ENCODE peak calls at places on chromosomes 6 and 20, in ten cellular contexts. X, W, H, L, E, O, U, Y, D and J are unnamed samples.

GRCh38 chr20:35616465-35617396 is 1.1 kb downstream of the SPAG4 start:
- DNase-seq in X (peak; percentile 97), W (peak; percentile 100), U (peak; percentile 94), D (peak; percentile 91), L (peak; percentile 75), O (peak; percentile 85), H (peak; percentile 91), Y (peak; percentile 97), E (peak; percentile 93), J (no peak)

GRCh38 chr20:59495894-59496510 is 108.3 kb upstream of the PHACTR3 start:
- DNase-seq in H (peak; percentile 69), X (peak; percentile 13), O (peak; percentile 36), E (peak; percentile 97), L (peak; percentile 26), W (peak; percentile 69), D (peak; percentile 74), Y (peak; percentile 70), U (peak; percentile 71), J (peak; percentile 52)

GRCh38 chr6:168545428-168545827 is 104.4 kb downstream of the SMOC2 start:
- DNase-seq in U (no peak), X (no peak), Y (no peak), W (no peak), O (no peak), D (no peak), H (no peak), E (no peak), L (no peak), J (no peak)

GRCh38 chr6:79601020-79601609 is 30.0 kb upstream of the SH3BGRL2 start:
- DNase-seq in H (no peak), Y (no peak), X (peak; percentile 85), U (no peak), E (peak; percentile 15), L (no peak), O (no peak), W (peak; percentile 43), D (peak; percentile 83), J (no peak)

GRCh38 chr20:43722153-43722505 is 4.7 kb downstream of the GTSF1L start:
- DNase-seq in X (no peak), Y (no peak), W (no peak), H (no peak), D (no peak), L (no peak), O (no peak), E (no peak), U (no peak), J (no peak)

GRCh38 chr6:169340395-169340794 is 86.7 kb upstream of the THBS2 start:
- DNase-seq in W (peak; percentile 78), L (no peak), O (no peak), U (no peak), Y (no peak), X (no peak), E (no peak), D (peak; percentile 69), H (no peak), J (no peak)

GRCh38 chr6:76230711-76231110 is 158.2 kb upstream of the IMPG1 start:
- DNase-seq in L (no peak), X (no peak), U (no peak), W (no peak), E (peak; percentile 92), O (no peak), D (no peak), Y (no peak), H (no peak), J (no peak)

GRCh38 chr6:139436521-139437348 is 62.3 kb upstream of the CITED2 start:
- DNase-seq in E (peak; percentile 28), W (no peak), Y (no peak), H (no peak), L (no peak), U (no peak), D (peak; percentile 80), O (peak; percentile 77), X (peak; percentile 83), J (no peak)

GRCh38 chr6:63263456-63263855 is 52.2 kb downstream of the FKBP1C start:
- DNase-seq in W (no peak), D (no peak), O (no peak), E (no peak), H (no peak), X (no peak), L (no peak), Y (no peak), U (no peak), J (no peak)

GRCh38 chr6:149696904-149697303 is 21.0 kb downstream of the LATS1 start:
- DNase-seq in W (no peak), H (no peak), E (no peak), U (no peak), X (peak; percentile 58), Y (no peak), L (no peak), D (peak; percentile 36), O (no peak), J (no peak)

GRCh38 chr6:38604700-38605099 is 35.0 kb downstream of the BTBD9 start:
- DNase-seq in O (no peak), E (peak; percentile 9), W (no peak), H (no peak), X (peak; percentile 35), D (peak; percentile 18), U (no peak), Y (no peak), L (no peak), J (no peak)

GRCh38 chr6:53424300-53424699 is 75.5 kb upstream of the ELOVL5 start:
- DNase-seq in X (no peak), H (no peak), E (no peak), U (no peak), L (no peak), D (no peak), O (no peak), W (peak; percentile 34), Y (no peak), J (no peak)

GRCh38 chr6:155939253-155939652 is 483.6 kb upstream of the NOX3 start:
- DNase-seq in L (no peak), X (no peak), H (no peak), U (no peak), Y (no peak), W (peak; percentile 71), D (no peak), O (no peak), E (no peak), J (no peak)

GRCh38 chr6:155936551-155936950 is 480.9 kb upstream of the NOX3 start:
- DNase-seq in Y (no peak), U (peak; percentile 80), X (no peak), O (no peak), W (no peak), L (peak; percentile 15), E (no peak), D (no peak), H (no peak), J (no peak)

DNA sequence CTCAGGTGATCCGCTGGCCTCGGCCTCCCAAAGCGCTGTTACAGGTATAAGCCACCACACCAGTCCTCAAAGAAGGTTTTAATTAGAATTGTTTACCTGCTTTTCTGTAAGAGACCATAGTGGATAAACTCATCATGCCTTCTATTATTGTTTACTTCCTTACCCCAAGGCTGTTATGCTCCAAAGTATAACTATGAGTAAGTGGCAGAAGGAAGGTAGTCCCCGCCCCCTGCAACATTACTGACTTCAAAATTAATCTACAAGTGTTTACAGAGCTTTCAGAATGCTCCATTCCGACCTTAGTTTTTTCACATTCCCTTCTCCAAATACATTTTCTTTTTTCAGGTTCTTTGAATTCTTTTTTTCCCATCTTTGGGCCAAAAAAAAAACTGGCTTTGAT is 480.5 kb upstream of the NOX3 start:
- DNase-seq in E (no peak), H (no peak), W (no peak), Y (no peak), L (no peak), D (no peak), X (no peak), U (no peak), O (no peak), J (no peak)
- H3K27ac ChIP-seq in E (no peak overlapping the region), H (no peak overlapping the region), W (no peak overlapping the region), Y (no peak overlapping the region), L (peak overlapping the region; percentile 57), D (no peak overlapping the region), X (no peak overlapping the region), U (peak overlapping the region; percentile 44), O (no peak overlapping the region), J (no peak overlapping the region)

DNA sequence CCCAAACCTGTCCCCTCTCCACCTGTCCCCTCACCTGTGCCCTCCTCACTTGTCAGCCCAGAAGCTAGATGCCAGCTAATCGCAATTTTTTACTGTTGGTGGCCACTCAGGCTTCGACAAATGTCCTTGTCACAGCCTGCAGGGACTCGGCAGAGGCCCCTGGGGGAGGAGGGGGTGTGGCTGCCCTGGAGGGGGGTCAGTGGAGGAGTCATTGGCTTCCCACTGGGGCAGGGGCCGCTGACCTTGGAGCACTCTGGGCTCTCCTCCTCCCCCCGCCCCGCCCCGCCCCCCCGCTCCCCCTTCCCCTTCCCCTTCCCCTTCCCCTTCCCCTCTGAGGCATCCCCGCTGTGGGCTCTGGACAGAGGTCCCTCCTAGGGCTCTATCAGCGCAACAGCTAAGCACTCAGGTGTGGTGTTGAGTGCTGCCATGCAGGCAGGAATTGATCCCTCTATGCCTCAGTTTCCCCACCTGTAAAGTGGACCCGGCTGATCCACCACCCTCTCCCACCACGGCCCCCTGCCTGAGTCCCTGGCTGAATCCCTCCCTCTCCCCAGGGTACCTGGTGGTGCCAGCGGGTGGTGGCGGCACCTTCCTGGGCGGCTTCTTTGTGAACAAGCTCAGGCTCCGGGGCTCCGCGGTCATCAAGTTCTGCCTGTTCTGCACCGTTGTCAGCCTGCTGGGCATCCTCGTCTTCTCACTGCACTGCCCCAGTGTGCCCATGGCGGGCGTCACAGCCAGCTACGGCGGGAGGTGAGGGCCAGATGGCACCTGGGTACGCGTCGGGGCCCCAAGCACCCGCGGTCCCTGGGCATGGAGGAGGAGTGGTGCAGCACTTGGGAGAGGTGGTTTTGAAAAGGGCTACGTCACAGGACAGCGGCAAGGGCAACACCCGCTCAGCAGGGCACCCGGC is 23.8 kb downstream of the SLCO4A1 start:
- DNase-seq in H (no peak), W (peak; percentile 52), U (no peak), O (no peak), E (no peak), L (no peak), D (no peak), Y (no peak), X (no peak), J (no peak)
- H3K4me1 ChIP-seq in H (no peaks in the 10 kb centered on the region), W (no peaks in the 10 kb centered on the region), U (no peaks in the 10 kb centered on the region), O (no peaks in the 10 kb centered on the region), E (peaks cover 6% of the 10 kb centered on the region), L (peaks cover 13% of the 10 kb centered on the region), D (peaks cover 18% of the 10 kb centered on the region), Y (no peaks in the 10 kb centered on the region), X (peaks cover 4% of the 10 kb centered on the region), J (no peaks in the 10 kb centered on the region)

DNA sequence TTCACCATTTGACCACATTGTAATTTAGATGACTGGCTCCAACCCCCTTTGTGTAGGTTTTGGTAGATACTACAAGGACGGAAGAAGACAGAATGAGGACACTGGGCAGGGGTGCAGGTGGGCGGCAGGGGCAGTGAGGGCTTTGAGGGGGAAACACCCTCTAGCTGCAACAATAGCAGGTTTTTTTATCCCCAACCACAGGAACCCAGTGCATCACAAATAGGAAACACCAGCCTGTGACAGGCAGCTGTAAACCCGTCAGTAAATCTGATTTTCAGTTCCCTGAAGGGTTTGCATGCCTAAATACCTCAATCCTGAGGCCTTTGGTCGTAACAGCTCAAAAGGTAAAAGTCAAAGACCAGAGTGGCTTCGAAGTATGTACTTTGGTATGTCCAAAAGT is 4.5 kb downstream of the DTNBP1 start:
- DNase-seq in D (no peak), U (no peak), Y (no peak), O (no peak), E (no peak), L (no peak), X (no peak), H (no peak), W (no peak), J (no peak)
- H3K27ac ChIP-seq in D (no peak overlapping the region), U (no peak overlapping the region), Y (no peak overlapping the region), O (no peak overlapping the region), E (no peak overlapping the region), L (no peak overlapping the region), X (no peak overlapping the region), H (no peak overlapping the region), W (no peak overlapping the region), J (no peak overlapping the region)

GRCh38 chr6:36334832-36335459 is 1.7 kb downstream of the BNIP5 start:
- DNase-seq in H (no peak), D (peak; percentile 30), W (peak; percentile 88), U (peak; percentile 29), O (no peak), X (no peak), E (peak; percentile 28), Y (no peak), L (no peak), J (no peak)
- H3K4me1 ChIP-seq in H (no peaks in the 10 kb centered on the region), D (peaks cover 11% of the 10 kb centered on the region), W (peaks cover 8% of the 10 kb centered on the region), U (no peaks in the 10 kb centered on the region), O (no peaks in the 10 kb centered on the region), X (no peaks in the 10 kb centered on the region), E (peaks cover 36% of the 10 kb centered on the region), Y (no peaks in the 10 kb centered on the region), L (no peaks in the 10 kb centered on the region), J (peaks cover 4% of the 10 kb centered on the region)